ENCODE peak calls at places on chromosomes 1 and 21, in eight cellular contexts. V is RWPE2, J is transverse colon, W is GM23338, N is dorsolateral prefrontal cortex, E is kidney epithelial cell, M is IMR-90, S is endodermal cell. K is an unnamed sample.

GRCh38 chr1:15148975-15149374 is 4.6 kb upstream of the TMEM51 start:
- DNase-seq in V (no peak), J (no peak), W (no peak), N (no peak), E (no peak), M (no peak), S (no peak), K (no peak)

GRCh38 chr1:220164116-220164515 is 70.2 kb downstream of the IARS2 start:
- DNase-seq in V (no peak), J (no peak), W (no peak), N (no peak), E (no peak), M (no peak), S (no peak), K (no peak)

GRCh38 chr1:154626456-154627246 is 18.7 kb upstream of the ADAR start:
- DNase-seq in V (no peak), J (no peak), W (no peak), N (no peak), E (no peak), M (no peak), S (no peak), K (no peak)

GRCh38 chr1:240136402-240136801 is 44.7 kb downstream of the FMN2 start:
- DNase-seq in V (no peak), J (no peak), W (no peak), N (no peak), E (no peak), M (peak; percentile 23), S (no peak), K (no peak)

GRCh38 chr1:9922342-9922741 is 12.3 kb upstream of the CTNNBIP1 start:
- DNase-seq in V (no peak), J (no peak), W (peak; percentile 38), N (no peak), E (no peak), M (no peak), S (peak; percentile 65), K (no peak)

GRCh38 chr1:220880726-220881506 is 1.7 kb downstream of the HLX start:
- DNase-seq in V (no peak), J (peak; percentile 75), W (peak; percentile 58), N (no peak), E (no peak), M (peak; percentile 87), S (peak; percentile 79), K (no peak)

GRCh38 chr1:40646385-40646784 is 19.1 kb downstream of the RIMS3 start:
- DNase-seq in V (no peak), J (no peak), W (no peak), N (no peak), E (no peak), M (peak; percentile 34), S (no peak), K (no peak)

GRCh38 chr1:96358057-96358456 is 363.5 kb upstream of the PTBP2 start:
- DNase-seq in V (no peak), J (no peak), W (no peak), N (no peak), E (no peak), M (no peak), S (no peak), K (no peak)

GRCh38 chr1:17561561-17561985 is 22.1 kb downstream of the ARHGEF10L start:
- DNase-seq in V (no peak), J (no peak), W (no peak), N (no peak), E (no peak), M (no peak), S (peak; percentile 41), K (no peak)

GRCh38 chr1:205016075-205016474 is 26.9 kb upstream of the CNTN2 start:
- DNase-seq in V (no peak), J (no peak), W (no peak), N (no peak), E (no peak), M (no peak), S (no peak), K (no peak)

GRCh38 chr1:203448521-203449061 is 27.0 kb upstream of the PRELP start:
- DNase-seq in V (no peak), J (no peak), W (peak; percentile 24), N (no peak), E (no peak), M (no peak), S (peak; percentile 67), K (no peak)

GRCh38 chr1:39672551-39672947 is 642 bp upstream of the NT5C1A start:
- DNase-seq in V (no peak), J (no peak), W (peak; percentile 64), N (peak; percentile 31), E (no peak), M (no peak), S (peak; percentile 83), K (no peak)

GRCh38 chr1:147851149-147851548 is 51.4 kb upstream of the GJA8 start:
- DNase-seq in V (no peak), J (no peak), W (no peak), N (no peak), E (peak; percentile 9), M (peak; percentile 13), S (no peak), K (no peak)

GRCh38 chr1:121516279-121516967 is 331.6 kb downstream of the SRGAP2C start:
- DNase-seq in V (no peak), J (peak; percentile 29), W (no peak), N (no peak), E (no peak), M (no peak), S (no peak), K (peak; percentile 4)

GRCh38 chr1:71081697-71082080 is 854 bp upstream of the ZRANB2 start:
- DNase-seq in V (no peak), J (no peak), W (peak; percentile 40), N (no peak), E (no peak), M (no peak), S (peak; percentile 75), K (no peak)

GRCh38 chr1:54254055-54254454 is 54.1 kb downstream of the MRPL37 start:
- DNase-seq in V (no peak), J (peak; percentile 55), W (no peak), N (no peak), E (no peak), M (peak; percentile 31), S (no peak), K (no peak)

GRCh38 chr1:10625554-10625953 is 150.8 kb downstream of the PEX14 start:
- DNase-seq in V (no peak), J (no peak), W (no peak), N (no peak), E (no peak), M (no peak), S (no peak), K (no peak)

GRCh38 chr21:17848228-17848627 is 29.1 kb upstream of the C21orf91 start:
- DNase-seq in V (peak; percentile 63), J (peak; percentile 35), W (no peak), N (peak; percentile 58), E (peak; percentile 85), M (peak; percentile 97), S (no peak), K (peak; percentile 65)

GRCh38 chr1:224615861-224616760 is at the start of gene CNIH3:
- DNase-seq in V (no peak), J (no peak), W (peak; percentile 93), N (peak; percentile 60), E (no peak), M (peak; percentile 55), S (peak; percentile 93), K (no peak)

GRCh38 chr1:23799570-23800395 is 771 bp downstream of the GALE start:
- DNase-seq in V (peak; percentile 97), J (peak; percentile 88), W (peak; percentile 78), N (no peak), E (peak; percentile 86), M (peak; percentile 56), S (peak; percentile 88), K (no peak)

GRCh38 chr1:50942334-50942733 is 17.7 kb downstream of the FAF1 start:
- DNase-seq in V (no peak), J (no peak), W (no peak), N (no peak), E (no peak), M (no peak), S (no peak), K (no peak)

GRCh38 chr1:199422206-199422605 is 605.3 kb upstream of the NR5A2 start:
- DNase-seq in V (no peak), J (no peak), W (peak; percentile 71), N (no peak), E (no peak), M (peak; percentile 55), S (peak; percentile 82), K (peak; percentile 28)

GRCh38 chr1:84299536-84300260 is 1.8 kb upstream of the SAMD13 start:
- DNase-seq in V (no peak), J (no peak), W (peak; percentile 37), N (no peak), E (no peak), M (peak; percentile 18), S (no peak), K (no peak)

GRCh38 chr21:26804895-26805609 is 40.2 kb downstream of the ADAMTS1 start:
- DNase-seq in V (no peak), J (no peak), W (no peak), N (no peak), E (no peak), M (peak; percentile 69), S (no peak), K (no peak)

GRCh38 chr1:187390157-187390556 is 561.4 kb downstream of the PLA2G4A start:
- DNase-seq in V (no peak), J (no peak), W (peak; percentile 27), N (no peak), E (no peak), M (peak; percentile 12), S (no peak), K (no peak)

DNA sequence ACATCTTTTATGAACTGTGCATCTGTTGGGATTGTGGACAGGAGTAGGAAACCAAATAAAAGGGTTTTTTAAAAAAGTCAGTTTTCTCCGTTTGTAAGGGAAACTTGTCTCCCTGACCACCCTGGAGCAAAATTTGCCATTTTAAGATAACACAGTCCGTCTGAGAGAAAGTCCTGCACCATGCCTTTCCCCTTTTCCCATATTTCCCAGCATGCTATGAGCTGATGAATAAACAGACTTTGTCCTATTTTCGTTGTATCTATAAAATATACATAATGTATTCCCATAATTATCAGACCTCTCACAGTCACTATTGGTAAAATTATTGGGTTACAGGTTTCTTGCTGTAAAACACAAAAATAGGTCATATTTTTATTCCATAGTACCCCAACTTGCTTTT is 1.7 kb upstream of the AKT3 start:
- DNase-seq in V (no peak), J (no peak), W (no peak), N (no peak), E (no peak), M (no peak), S (no peak), K (no peak)
- H3K4me3 ChIP-seq in V (peak overlapping the region; percentile 63), J (no peak overlapping the region), W (peak overlapping the region; percentile 60), N (peak overlapping the region; percentile 88), E (no peak overlapping the region), M (no peak overlapping the region), S (peak overlapping the region; percentile 95), K (no peak overlapping the region)

GRCh38 chr1:30519201-30519763 is 204.1 kb downstream of the MATN1 start:
- DNase-seq in V (no peak), J (no peak), W (no peak), N (no peak), E (no peak), M (no peak), S (no peak), K (no peak)
- TF ChIP-seq CTCF in V (no peak), J (no peak), W (no peak), N (no peak), E (no peak), M (no peak), S (no peak), K (no peak)

GRCh38 chr1:172549621-172550280 is 16.8 kb downstream of the SUCO start:
- DNase-seq in V (no peak), J (no peak), W (no peak), N (no peak), E (no peak), M (no peak), S (no peak), K (no peak)
- H3K4me3 ChIP-seq in V (no peak overlapping the region), J (no peak overlapping the region), W (no peak overlapping the region), N (no peak overlapping the region), E (no peak overlapping the region), M (no peak overlapping the region), S (peak overlapping the region; percentile 66), K (no peak overlapping the region)

GRCh38 chr1:88029142-88029541 is 654.9 kb upstream of the PKN2 start:
- DNase-seq in V (no peak), J (peak; percentile 34), W (peak; percentile 61), N (no peak), E (no peak), M (peak; percentile 2), S (peak; percentile 58), K (no peak)
- TF ChIP-seq CTCF in V (no peak), J (no peak), W (peak; percentile 19), N (no peak), E (no peak), M (no peak), S (peak; percentile 56), K (no peak)